ENCODE peak calls at places on chromosomes 7 and 10, in six cellular contexts. R is HCT116, M is HepG2, O is upper lobe of left lung, Z is GM12878, S is K562. T is an unnamed sample.

GRCh38 chr7:5693529-5693928 is 87.9 kb downstream of the RNF216 start:
- ATAC-seq in R (no peak), M (no peak), O (peak; percentile 54), Z (peak; percentile 81), S (no peak), T (peak; percentile 17)

GRCh38 chr7:116339564-116339963 is 129.2 kb downstream of the TES start:
- ATAC-seq in R (no peak), M (peak; percentile 77), O (no peak), Z (no peak), S (peak; percentile 34), T (no peak)

GRCh38 chr10:60883187-60883586 is 60.8 kb downstream of the RHOBTB1 start:
- ATAC-seq in R (peak; percentile 89), M (peak; percentile 98), O (no peak), Z (peak; percentile 84), S (peak; percentile 98), T (no peak)

GRCh38 chr10:113965683-113966082 is 78.0 kb upstream of the ADRB1 start:
- ATAC-seq in R (no peak), M (no peak), O (peak; percentile 67), Z (peak; percentile 56), S (no peak), T (no peak)

GRCh38 chr10:23191764-23192395 is at the start of gene PTF1A:
- ATAC-seq in R (no peak), M (no peak), O (no peak), Z (no peak), S (no peak), T (no peak)

GRCh38 chr7:55237156-55237721 is 127.9 kb upstream of the LANCL2 start:
- ATAC-seq in R (no peak), M (no peak), O (no peak), Z (no peak), S (no peak), T (no peak)

GRCh38 chr7:77808517-77808916 is 9.9 kb downstream of the PHTF2 start:
- ATAC-seq in R (no peak), M (no peak), O (no peak), Z (peak; percentile 18), S (no peak), T (no peak)

GRCh38 chr10:74890460-74890859 is 64.1 kb downstream of the KAT6B start:
- ATAC-seq in R (no peak), M (no peak), O (no peak), Z (no peak), S (no peak), T (no peak)

GRCh38 chr10:28676297-28676967 is 889 bp upstream of the BAMBI start:
- ATAC-seq in R (peak; percentile 15), M (peak; percentile 14), O (peak; percentile 20), Z (no peak), S (no peak), T (peak; percentile 5)

GRCh38 chr7:81676813-81677212 is 93.0 kb downstream of the HGF start:
- ATAC-seq in R (no peak), M (no peak), O (no peak), Z (peak; percentile 70), S (no peak), T (no peak)

GRCh38 chr7:7114575-7115291 is 67.6 kb upstream of the C1GALT1 start:
- ATAC-seq in R (no peak), M (peak; percentile 98), O (peak; percentile 57), Z (no peak), S (peak; percentile 59), T (no peak)

GRCh38 chr10:103186128-103186527 is 6.9 kb downstream of the NT5C2 start:
- ATAC-seq in R (no peak), M (no peak), O (no peak), Z (peak; percentile 20), S (no peak), T (no peak)

GRCh38 chr7:45225560-45226335 is 68.2 kb downstream of the RAMP3 start:
- ATAC-seq in R (no peak), M (no peak), O (no peak), Z (no peak), S (no peak), T (no peak)

GRCh38 chr10:69389827-69390490 is 26.8 kb downstream of the TACR2 start:
- ATAC-seq in R (no peak), M (no peak), O (peak; percentile 62), Z (no peak), S (peak; percentile 88), T (peak; percentile 57)

GRCh38 chr7:130947792-130948580 is 214.0 kb upstream of the KLF14 start:
- ATAC-seq in R (no peak), M (peak; percentile 77), O (no peak), Z (peak; percentile 25), S (no peak), T (no peak)

GRCh38 chr10:88555190-88555894 is 27.8 kb downstream of the RNLS start:
- ATAC-seq in R (no peak), M (no peak), O (no peak), Z (no peak), S (no peak), T (no peak)

GRCh38 chr10:123109466-123109865 is 26.3 kb upstream of the HMX3 start:
- ATAC-seq in R (no peak), M (no peak), O (no peak), Z (no peak), S (peak; percentile 74), T (no peak)

GRCh38 chr10:117137031-117137910 is 799 bp downstream of the VAX1 start:
- ATAC-seq in R (peak; percentile 49), M (peak; percentile 80), O (peak; percentile 60), Z (no peak), S (peak; percentile 58), T (no peak)

GRCh38 chr7:1741751-1742554 is 71.9 kb downstream of the ELFN1 start:
- ATAC-seq in R (peak; percentile 85), M (peak; percentile 63), O (peak; percentile 33), Z (no peak), S (peak; percentile 92), T (peak; percentile 37)

GRCh38 chr7:76273503-76273902 is 29.0 kb upstream of the HSPB1 start:
- ATAC-seq in R (no peak), M (no peak), O (no peak), Z (no peak), S (no peak), T (no peak)

GRCh38 chr10:88157981-88158465 is 294.6 kb downstream of the PTEN start:
- ATAC-seq in R (no peak), M (no peak), O (peak; percentile 86), Z (no peak), S (no peak), T (peak; percentile 89)

GRCh38 chr7:143369678-143370651 is 7.5 kb upstream of the FAM131B start:
- ATAC-seq in R (no peak), M (no peak), O (no peak), Z (no peak), S (no peak), T (no peak)

GRCh38 chr7:37826825-37827224 is 21.6 kb upstream of the NME8 start:
- ATAC-seq in R (no peak), M (no peak), O (peak; percentile 48), Z (peak; percentile 83), S (no peak), T (no peak)

GRCh38 chr7:47908726-47909125 is 39.5 kb downstream of the PKD1L1 start:
- ATAC-seq in R (no peak), M (no peak), O (no peak), Z (no peak), S (no peak), T (no peak)

GRCh38 chr7:92682324-92682723 is 92.1 kb upstream of the FAM133B start:
- ATAC-seq in R (no peak), M (peak; percentile 3), O (no peak), Z (no peak), S (no peak), T (no peak)

GRCh38 chr7:94022550-94022949 is 18.4 kb upstream of the BET1 start:
- ATAC-seq in R (no peak), M (no peak), O (no peak), Z (peak; percentile 74), S (no peak), T (no peak)

GRCh38 chr10:98346847-98347246 is 68.1 kb downstream of the PYROXD2 start:
- ATAC-seq in R (no peak), M (no peak), O (no peak), Z (no peak), S (no peak), T (no peak)

GRCh38 chr10:98340946-98341345 is 73.0 kb upstream of the LOXL4 start:
- ATAC-seq in R (peak; percentile 51), M (no peak), O (no peak), Z (peak; percentile 65), S (no peak), T (no peak)

GRCh38 chr10:98340261-98340675 is 72.3 kb upstream of the LOXL4 start:
- ATAC-seq in R (peak; percentile 11), M (no peak), O (no peak), Z (peak; percentile 77), S (no peak), T (no peak)

GRCh38 chr10:98339790-98340189 is 71.8 kb upstream of the LOXL4 start:
- ATAC-seq in R (no peak), M (no peak), O (no peak), Z (peak; percentile 91), S (no peak), T (no peak)

DNA sequence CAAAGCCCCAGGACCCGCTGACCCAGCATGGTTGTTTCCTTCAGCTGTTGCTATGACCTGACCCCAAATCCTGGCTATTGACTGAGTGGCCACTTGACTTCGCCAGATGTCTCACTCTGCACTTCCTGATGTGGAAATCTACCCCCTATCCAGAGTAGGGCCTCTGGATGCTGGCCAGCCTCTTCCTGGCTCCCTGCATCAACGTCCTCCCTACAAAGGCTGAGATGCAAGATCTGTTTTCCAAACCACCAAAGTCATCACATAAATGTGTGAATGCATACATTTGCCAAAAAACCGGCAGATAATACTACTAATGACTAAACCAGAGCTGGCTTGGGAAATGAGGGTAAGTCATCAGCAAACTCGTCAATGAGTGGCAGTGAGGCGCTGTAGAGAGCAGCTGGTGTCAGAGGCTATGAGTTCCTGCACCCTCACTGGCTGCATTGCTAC is 70.4 kb downstream of the PYROXD2 start:
- ATAC-seq in R (no peak), M (no peak), O (peak; percentile 80), Z (no peak), S (no peak), T (peak; percentile 90)
- TF ChIP-seq POLR2AphosphoS5 in R (no peak), M (no peak), O (peak; percentile 58), Z (no peak), S (no peak), T (peak; percentile 66)

DNA sequence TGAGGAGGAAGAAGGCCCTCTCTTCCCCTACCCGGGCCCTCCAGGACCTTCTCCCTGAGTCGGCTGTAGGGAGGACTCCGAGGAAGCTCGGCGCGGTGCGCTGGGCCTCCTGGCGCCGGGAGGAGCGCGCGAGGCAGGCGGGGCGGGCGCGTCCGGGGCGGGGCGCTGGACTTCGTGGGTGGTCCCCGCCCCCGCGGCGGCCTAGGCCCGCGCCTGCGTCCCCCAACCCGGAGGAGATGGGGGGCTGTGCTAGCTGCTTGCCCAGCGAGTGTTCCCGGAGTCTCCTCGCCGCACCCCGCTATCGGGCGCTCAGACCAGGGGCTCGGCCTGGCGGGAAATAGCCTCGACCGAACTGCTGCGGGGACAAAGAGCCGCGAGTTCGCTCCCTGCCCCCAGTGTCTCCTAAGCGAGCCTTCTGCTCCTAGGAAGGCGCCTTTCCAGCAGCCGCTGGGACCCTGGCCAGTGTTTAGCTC is 19.2 kb upstream of the SMO start:
- ATAC-seq in R (no peak), M (no peak), O (peak; percentile 92), Z (peak; percentile 78), S (peak; percentile 94), T (peak; percentile 83)
- TF ChIP-seq POLR2A in R (no peak), M (no peak), O (no peak), Z (peak; percentile 80), S (no peak), T (no peak)

GRCh38 chr10:49115015-49115795 is at the start of gene VSTM4:
- ATAC-seq in R (no peak), M (peak; percentile 42), O (peak; percentile 79), Z (no peak), S (peak; percentile 75), T (peak; percentile 82)
- H3K27ac ChIP-seq in R (no peak within 1 kb of the TSS), M (no peak within 1 kb of the TSS), O (peak within 1 kb of the TSS; percentile 76), Z (no peak within 1 kb of the TSS), S (peak within 1 kb of the TSS; percentile 44), T (peak within 1 kb of the TSS; percentile 64)

GRCh38 chr10:13716161-13717071 is 129.7 kb downstream of the PRPF18 start:
- ATAC-seq in R (no peak), M (no peak), O (peak; percentile 58), Z (no peak), S (no peak), T (peak; percentile 50)
- TF ChIP-seq POLR2AphosphoS5 in R (no peak), M (no peak), O (peak; percentile 17), Z (no peak), S (no peak), T (no peak)

T was measured in gastroesophageal sphincter.